ENCODE peak calls at places on chromosomes 7 and 10, in seven cellular contexts. K is naive thymus-derived CD8-positive, alpha-beta T cell; R is HTR-8/SVneo; W is NCI-H2081; T is activated CD4-positive, alpha-beta T cell treated with anti-CD3 and anti-CD28 coated beads, Interleukin-2, amount 50 U/mL, for 1 hour; S is thoracic aorta; Z is glutamatergic neuron. P is an unnamed sample.

GRCh38 chr10:7408003-7408493 is 2.8 kb downstream of the SFMBT2 start:
- DNase-seq in R (no peak), T (peak), K (peak), S (no peak), W (no peak), Z (peak), P (no peak)

GRCh38 chr7:134890246-134891240 is 95.8 kb upstream of the AGBL3 start:
- DNase-seq in Z (peak), R (no peak), S (peak), K (no peak), T (no peak), W (peak), P (no peak)

GRCh38 chr10:126256864-126257263 is 131.4 kb downstream of the ADAM12 start:
- DNase-seq in Z (no peak), K (no peak), S (no peak), R (no peak), W (no peak), T (no peak), P (no peak)

GRCh38 chr10:80132299-80133139 is at the start of gene PLAC9:
- DNase-seq in T (no peak), W (no peak), R (no peak), K (no peak), Z (peak), S (no peak), P (peak)

GRCh38 chr7:101232141-101232821 is 5.3 kb downstream of the CLDN15 start:
- DNase-seq in W (peak), Z (no peak), S (no peak), R (no peak), T (no peak), K (no peak), P (peak)

GRCh38 chr10:74953214-74953613 is 126.8 kb downstream of the KAT6B start:
- DNase-seq in T (no peak), K (no peak), W (no peak), R (no peak), S (no peak), Z (no peak), P (no peak)

GRCh38 chr10:122390271-122390670 is 15.8 kb downstream of the PLEKHA1 start:
- DNase-seq in W (no peak), S (no peak), T (no peak), K (no peak), R (no peak), Z (no peak), P (no peak)

GRCh38 chr7:29337628-29338116 is 143.1 kb downstream of the CHN2 start:
- DNase-seq in W (no peak), S (no peak), K (no peak), T (peak), Z (no peak), R (no peak), P (no peak)

GRCh38 chr10:124367414-124367813 is 51.3 kb downstream of the OAT start:
- DNase-seq in Z (no peak), T (no peak), S (no peak), W (no peak), K (no peak), R (no peak), P (no peak)

GRCh38 chr7:5420841-5421625 is 2.6 kb downstream of the TNRC18 start:
- DNase-seq in S (no peak), W (no peak), R (no peak), K (no peak), T (no peak), Z (peak), P (no peak)

GRCh38 chr7:158394936-158395335 is 192.7 kb downstream of the PTPRN2 start:
- DNase-seq in W (no peak), S (no peak), R (peak), T (peak), K (peak), Z (peak), P (no peak)

GRCh38 chr7:27614102-27614501 is 48.6 kb downstream of the HIBADH start:
- DNase-seq in T (no peak), R (no peak), S (no peak), Z (no peak), K (no peak), W (no peak), P (no peak)

GRCh38 chr10:71342850-71343773 is 24.1 kb downstream of the SLC29A3 start:
- DNase-seq in S (no peak), K (no peak), T (no peak), W (no peak), Z (no peak), R (no peak), P (no peak)

GRCh38 chr7:45183711-45184210 is 26.2 kb downstream of the RAMP3 start:
- DNase-seq in T (no peak), R (no peak), Z (no peak), K (no peak), S (no peak), W (no peak), P (peak)

GRCh38 chr7:36232971-36233550 is 80.0 kb downstream of the EEPD1 start:
- DNase-seq in Z (no peak), K (no peak), T (no peak), S (no peak), W (no peak), R (no peak), P (no peak)

GRCh38 chr7:137943132-137943551 is 58.7 kb downstream of the CREB3L2 start:
- DNase-seq in K (no peak), Z (no peak), T (no peak), S (no peak), R (no peak), W (no peak), P (no peak)